ENCODE peak calls at places on chromosomes 7 and 10, in five cellular contexts. Q is OCI-LY7, U is WERI-Rb-1, T is NT2/D1, A is HCT116. B is an unnamed sample.

GRCh38 chr10:49139000-49139865 is 5.4 kb upstream of the FAM170B start:
- DNase-seq in Q (no peak), U (no peak), T (no peak), A (no peak), B (no peak)

GRCh38 chr10:79073784-79074432 is 5.1 kb downstream of the ZMIZ1 start:
- DNase-seq in Q (no peak), U (no peak), T (no peak), A (no peak), B (no peak)

GRCh38 chr7:138089080-138089901 is 13.0 kb downstream of the AKR1D1 start:
- DNase-seq in Q (no peak), U (no peak), T (no peak), A (no peak), B (no peak)

GRCh38 chr7:116363637-116364432 is 135.7 kb upstream of the CAV2 start:
- DNase-seq in Q (no peak), U (no peak), T (no peak), A (no peak), B (no peak)

GRCh38 chr10:74282853-74283205 is 131.8 kb downstream of the ADK start:
- DNase-seq in Q (no peak), U (no peak), T (no peak), A (no peak), B (no peak)

GRCh38 chr7:32871624-32872371 is 19.8 kb downstream of the KBTBD2 start:
- DNase-seq in Q (no peak), U (no peak), T (no peak), A (no peak), B (no peak)

GRCh38 chr7:151380199-151381082 is 29.4 kb downstream of the WDR86 start:
- DNase-seq in Q (no peak), U (peak; percentile 5), T (no peak), A (no peak), B (no peak)

GRCh38 chr7:87047-87446 is 105.3 kb upstream of the FAM20C start:
- DNase-seq in Q (no peak), U (no peak), T (no peak), A (no peak), B (peak; percentile 1)

GRCh38 chr10:73991846-73992245 is 6.1 kb upstream of the VCL start:
- DNase-seq in Q (peak; percentile 54), U (no peak), T (no peak), A (no peak), B (no peak)

GRCh38 chr7:129188372-129188891 is at the start of gene SMO:
- DNase-seq in Q (no peak), U (peak; percentile 72), T (peak; percentile 87), A (no peak), B (peak; percentile 97)

GRCh38 chr7:100966542-100967291 is 2.6 kb upstream of the MUC12 start:
- DNase-seq in Q (no peak), U (no peak), T (no peak), A (no peak), B (peak; percentile 36)

GRCh38 chr10:71761105-71761511 is 12.2 kb downstream of the VSIR start:
- DNase-seq in Q (no peak), U (no peak), T (no peak), A (no peak), B (no peak)

GRCh38 chr10:96651998-96652431 is 65.2 kb upstream of the TM9SF3 start:
- DNase-seq in Q (peak; percentile 67), U (no peak), T (no peak), A (no peak), B (no peak)

GRCh38 chr10:4804505-4804904 is 21.5 kb upstream of the AKR1E2 start:
- DNase-seq in Q (no peak), U (no peak), T (no peak), A (no peak), B (no peak)

GRCh38 chr7:132738254-132738653 is 162.0 kb upstream of the PLXNA4 start:
- DNase-seq in Q (no peak), U (no peak), T (no peak), A (peak; percentile 6), B (no peak)

GRCh38 chr10:71766717-71767419 is 6.5 kb downstream of the VSIR start:
- DNase-seq in Q (no peak), U (no peak), T (no peak), A (peak; percentile 74), B (no peak)

GRCh38 chr7:155412416-155413253 is 45.3 kb upstream of the EN2 start:
- DNase-seq in Q (peak; percentile 77), U (peak; percentile 72), T (peak; percentile 59), A (peak; percentile 47), B (peak; percentile 87)

GRCh38 chr7:30924624-30925023 is 13.0 kb downstream of the AQP1 start:
- DNase-seq in Q (no peak), U (no peak), T (no peak), A (no peak), B (no peak)

GRCh38 chr7:71633571-71634008 is 501.6 kb downstream of the GALNT17 start:
- DNase-seq in Q (no peak), U (no peak), T (peak; percentile 75), A (no peak), B (peak; percentile 48)

GRCh38 chr7:92773808-92774207 is 62.6 kb downstream of the CDK6 start:
- DNase-seq in Q (no peak), U (no peak), T (no peak), A (no peak), B (no peak)

GRCh38 chr10:23557777-23558176 is 118.9 kb downstream of the OTUD1 start:
- DNase-seq in Q (no peak), U (no peak), T (no peak), A (no peak), B (no peak)

GRCh38 chr7:24882989-24883631 is 96.9 kb downstream of the OSBPL3 start:
- DNase-seq in Q (peak; percentile 74), U (no peak), T (no peak), A (no peak), B (no peak)

GRCh38 chr7:13327669-13328068 is 640.2 kb downstream of the ARL4A start:
- DNase-seq in Q (no peak), U (no peak), T (no peak), A (no peak), B (no peak)

GRCh38 chr7:158316466-158317031 is 271.1 kb downstream of the PTPRN2 start:
- DNase-seq in Q (no peak), U (no peak), T (no peak), A (no peak), B (no peak)

GRCh38 chr7:158320328-158320727 is 267.3 kb downstream of the PTPRN2 start:
- DNase-seq in Q (no peak), U (no peak), T (no peak), A (no peak), B (no peak)

GRCh38 chr7:158317238-158318205 is 270.1 kb downstream of the PTPRN2 start:
- DNase-seq in Q (no peak), U (no peak), T (peak; percentile 85), A (no peak), B (peak; percentile 98)

GRCh38 chr7:158315881-158316280 is 271.7 kb downstream of the PTPRN2 start:
- DNase-seq in Q (no peak), U (no peak), T (no peak), A (no peak), B (no peak)

GRCh38 chr7:158318511-158318913 is 269.1 kb downstream of the PTPRN2 start:
- DNase-seq in Q (no peak), U (no peak), T (no peak), A (no peak), B (peak; percentile 65)
- H3K9me3 ChIP-seq in Q (peaks cover 4% of the 10 kb centered on the region), U (no peaks in the 10 kb centered on the region), T (peaks cover 11% of the 10 kb centered on the region), A (no peaks in the 10 kb centered on the region), B (no peaks in the 10 kb centered on the region)

GRCh38 chr10:95350212-95350829 is 59.5 kb upstream of the PDLIM1 start:
- DNase-seq in Q (no peak), U (no peak), T (no peak), A (no peak), B (no peak)

GRCh38 chr10:95353123-95353522 is 62.3 kb upstream of the PDLIM1 start:
- DNase-seq in Q (no peak), U (no peak), T (no peak), A (no peak), B (no peak)

GRCh38 chr10:95354130-95354529 is 63.3 kb upstream of the PDLIM1 start:
- DNase-seq in Q (no peak), U (no peak), T (no peak), A (no peak), B (no peak)

GRCh38 chr10:95350830-95351228 is 60.0 kb upstream of the PDLIM1 start:
- DNase-seq in Q (no peak), U (no peak), T (no peak), A (no peak), B (no peak)

GRCh38 chr10:95352684-95353083 is 61.9 kb upstream of the PDLIM1 start:
- DNase-seq in Q (no peak), U (no peak), T (no peak), A (no peak), B (no peak)
- H3K36me3 ChIP-seq in Q (no peaks in the 10 kb centered on the region), U (no peaks in the 10 kb centered on the region), T (peaks cover 3% of the 10 kb centered on the region), A (no peaks in the 10 kb centered on the region), B (no peaks in the 10 kb centered on the region)

DNA sequence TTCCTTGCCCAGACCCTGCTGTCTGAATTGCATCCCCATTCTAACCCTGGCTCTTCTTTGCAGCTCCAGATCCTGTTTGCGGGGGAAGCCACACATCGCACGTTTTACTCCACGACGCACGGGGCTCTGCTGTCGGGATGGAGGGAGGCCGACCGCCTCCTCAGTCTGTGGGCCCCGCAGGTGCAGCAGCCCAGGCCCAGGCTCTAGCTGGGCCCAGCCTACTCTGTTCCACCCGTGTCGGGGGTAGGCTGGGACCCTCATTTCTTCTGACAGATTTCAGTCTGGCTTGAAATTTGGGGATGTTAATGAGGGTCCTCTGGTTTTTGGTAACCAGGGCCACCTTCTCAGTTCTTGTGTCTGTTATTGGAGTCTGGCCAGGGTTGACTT is 2.7 kb upstream of the MTG1 start:
- DNase-seq in Q (no peak), U (no peak), T (no peak), A (no peak), B (no peak)
- H3K4me3 ChIP-seq in Q (peak overlapping the region; percentile 74), U (no peak overlapping the region), T (no peak overlapping the region), A (no peak overlapping the region), B (no peak overlapping the region)

DNA sequence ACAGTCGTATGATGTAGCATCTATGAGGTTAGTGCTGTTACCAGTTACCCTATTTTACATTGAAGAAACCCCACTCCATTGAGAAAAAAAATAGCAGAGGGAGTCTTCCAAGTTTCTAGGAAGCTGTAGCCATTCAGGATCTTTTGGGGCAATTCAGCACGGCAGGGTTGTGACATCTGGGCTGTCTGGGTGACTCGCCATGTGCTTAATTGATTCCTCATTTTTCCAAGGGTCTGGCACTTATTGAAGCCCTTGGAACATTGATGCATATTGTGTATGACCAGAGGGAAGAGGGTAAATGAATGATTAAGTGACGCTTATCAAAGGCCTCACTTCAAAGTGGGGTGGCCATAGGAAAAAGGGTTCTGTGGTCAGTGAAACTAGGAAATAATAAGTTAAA is 248.7 kb downstream of the ARHGAP12 start:
- DNase-seq in Q (no peak), U (no peak), T (no peak), A (no peak), B (no peak)
- H3K9me3 ChIP-seq in Q (peaks cover 14% of the 10 kb centered on the region), U (peaks cover 3% of the 10 kb centered on the region), T (peaks cover 42% of the 10 kb centered on the region), A (peaks cover 7% of the 10 kb centered on the region), B (peaks cover 28% of the 10 kb centered on the region)